ENCODE peak calls at places on chromosomes 5 and 9, in nine cellular contexts. One of them, this sample, is unnamed.

GRCh38 chr9:109251080-109251775 is 69.6 kb downstream of the EPB41L4B start:
- DNase-seq in endothelial cell: no peak
- DNase-seq in germinal center: no peak
- DNase-seq in IMR-90: peak
- DNase-seq in stimulated activated CD8-positive, alpha-beta memory T cell treated with anti-CD3 and anti-CD28 coated beads, Interleukin-2, amount 100 ng/mL, for 1 hour: no peak
- DNase-seq in NCI-H774: peak
- DNase-seq in body of pancreas: peak
- DNase-seq in nephron progenitor cell: no peak
- DNase-seq in CD8-positive, alpha-beta memory T cell: no peak
- DNase-seq in this sample: no peak

GRCh38 chr9:35844628-35845301 is 15.7 kb downstream of the TMEM8B start:
- DNase-seq in CD8-positive, alpha-beta memory T cell: no peak
- DNase-seq in body of pancreas: peak
- DNase-seq in NCI-H774: no peak
- DNase-seq in IMR-90: peak
- DNase-seq in stimulated activated CD8-positive, alpha-beta memory T cell treated with anti-CD3 and anti-CD28 coated beads, Interleukin-2, amount 100 ng/mL, for 1 hour: no peak
- DNase-seq in nephron progenitor cell: no peak
- DNase-seq in endothelial cell: no peak
- DNase-seq in germinal center: peak
- DNase-seq in this sample: no peak

GRCh38 chr5:171845857-171846785 is 60.5 kb downstream of the SMIM23 start:
- DNase-seq in nephron progenitor cell: no peak
- DNase-seq in stimulated activated CD8-positive, alpha-beta memory T cell treated with anti-CD3 and anti-CD28 coated beads, Interleukin-2, amount 100 ng/mL, for 1 hour: no peak
- DNase-seq in CD8-positive, alpha-beta memory T cell: no peak
- DNase-seq in germinal center: no peak
- DNase-seq in body of pancreas: no peak
- DNase-seq in NCI-H774: no peak
- DNase-seq in IMR-90: peak
- DNase-seq in endothelial cell: no peak
- DNase-seq in this sample: no peak

GRCh38 chr9:137433916-137434431 is 7.2 kb downstream of the ENTPD8 start:
- DNase-seq in endothelial cell: no peak
- DNase-seq in nephron progenitor cell: no peak
- DNase-seq in NCI-H774: no peak
- DNase-seq in body of pancreas: no peak
- DNase-seq in stimulated activated CD8-positive, alpha-beta memory T cell treated with anti-CD3 and anti-CD28 coated beads, Interleukin-2, amount 100 ng/mL, for 1 hour: no peak
- DNase-seq in CD8-positive, alpha-beta memory T cell: no peak
- DNase-seq in germinal center: no peak
- DNase-seq in IMR-90: no peak
- DNase-seq in this sample: no peak

GRCh38 chr9:35114113-35114847 is 1.4 kb downstream of the ATOSB start:
- DNase-seq in NCI-H774: peak
- DNase-seq in endothelial cell: peak
- DNase-seq in germinal center: no peak
- DNase-seq in stimulated activated CD8-positive, alpha-beta memory T cell treated with anti-CD3 and anti-CD28 coated beads, Interleukin-2, amount 100 ng/mL, for 1 hour: no peak
- DNase-seq in body of pancreas: peak
- DNase-seq in CD8-positive, alpha-beta memory T cell: peak
- DNase-seq in nephron progenitor cell: peak
- DNase-seq in IMR-90: peak
- DNase-seq in this sample: peak

GRCh38 chr9:131598121-131598520 is 52.8 kb downstream of the PRRT1B start:
- DNase-seq in germinal center: no peak
- DNase-seq in body of pancreas: no peak
- DNase-seq in NCI-H774: no peak
- DNase-seq in endothelial cell: no peak
- DNase-seq in IMR-90: no peak
- DNase-seq in CD8-positive, alpha-beta memory T cell: no peak
- DNase-seq in nephron progenitor cell: no peak
- DNase-seq in stimulated activated CD8-positive, alpha-beta memory T cell treated with anti-CD3 and anti-CD28 coated beads, Interleukin-2, amount 100 ng/mL, for 1 hour: no peak
- DNase-seq in this sample: peak

GRCh38 chr5:159913048-159913447 is 3.2 kb upstream of the ADRA1B start:
- DNase-seq in endothelial cell: no peak
- DNase-seq in CD8-positive, alpha-beta memory T cell: no peak
- DNase-seq in nephron progenitor cell: no peak
- DNase-seq in germinal center: no peak
- DNase-seq in stimulated activated CD8-positive, alpha-beta memory T cell treated with anti-CD3 and anti-CD28 coated beads, Interleukin-2, amount 100 ng/mL, for 1 hour: no peak
- DNase-seq in IMR-90: peak
- DNase-seq in NCI-H774: no peak
- DNase-seq in body of pancreas: no peak
- DNase-seq in this sample: no peak

GRCh38 chr9:130430232-130430631 is 14.5 kb upstream of the ASS1 start:
- DNase-seq in stimulated activated CD8-positive, alpha-beta memory T cell treated with anti-CD3 and anti-CD28 coated beads, Interleukin-2, amount 100 ng/mL, for 1 hour: no peak
- DNase-seq in endothelial cell: no peak
- DNase-seq in body of pancreas: no peak
- DNase-seq in CD8-positive, alpha-beta memory T cell: no peak
- DNase-seq in germinal center: no peak
- DNase-seq in nephron progenitor cell: no peak
- DNase-seq in IMR-90: no peak
- DNase-seq in NCI-H774: no peak
- DNase-seq in this sample: no peak

GRCh38 chr5:13783731-13784130 is 160.8 kb downstream of the DNAH5 start:
- DNase-seq in stimulated activated CD8-positive, alpha-beta memory T cell treated with anti-CD3 and anti-CD28 coated beads, Interleukin-2, amount 100 ng/mL, for 1 hour: no peak
- DNase-seq in NCI-H774: no peak
- DNase-seq in IMR-90: no peak
- DNase-seq in endothelial cell: no peak
- DNase-seq in germinal center: no peak
- DNase-seq in body of pancreas: no peak
- DNase-seq in nephron progenitor cell: no peak
- DNase-seq in CD8-positive, alpha-beta memory T cell: no peak
- DNase-seq in this sample: no peak

GRCh38 chr9:126844085-126844484 is 16.4 kb upstream of the ZBTB34 start:
- DNase-seq in germinal center: no peak
- DNase-seq in endothelial cell: no peak
- DNase-seq in nephron progenitor cell: no peak
- DNase-seq in NCI-H774: no peak
- DNase-seq in IMR-90: peak
- DNase-seq in body of pancreas: no peak
- DNase-seq in stimulated activated CD8-positive, alpha-beta memory T cell treated with anti-CD3 and anti-CD28 coated beads, Interleukin-2, amount 100 ng/mL, for 1 hour: no peak
- DNase-seq in CD8-positive, alpha-beta memory T cell: no peak
- DNase-seq in this sample: no peak

GRCh38 chr5:4994994-4995393 is 145.1 kb upstream of the ADAMTS16 start:
- DNase-seq in germinal center: no peak
- DNase-seq in endothelial cell: no peak
- DNase-seq in IMR-90: peak
- DNase-seq in nephron progenitor cell: no peak
- DNase-seq in body of pancreas: no peak
- DNase-seq in NCI-H774: no peak
- DNase-seq in CD8-positive, alpha-beta memory T cell: no peak
- DNase-seq in stimulated activated CD8-positive, alpha-beta memory T cell treated with anti-CD3 and anti-CD28 coated beads, Interleukin-2, amount 100 ng/mL, for 1 hour: no peak
- DNase-seq in this sample: no peak

GRCh38 chr5:115671939-115672338 is 46.1 kb upstream of the TMED7 start:
- DNase-seq in endothelial cell: no peak
- DNase-seq in germinal center: no peak
- DNase-seq in NCI-H774: no peak
- DNase-seq in nephron progenitor cell: no peak
- DNase-seq in body of pancreas: no peak
- DNase-seq in IMR-90: peak
- DNase-seq in stimulated activated CD8-positive, alpha-beta memory T cell treated with anti-CD3 and anti-CD28 coated beads, Interleukin-2, amount 100 ng/mL, for 1 hour: no peak
- DNase-seq in CD8-positive, alpha-beta memory T cell: no peak
- DNase-seq in this sample: no peak

GRCh38 chr5:141135718-141136266 is 786 bp downstream of the PCDHB5 start:
- DNase-seq in NCI-H774: no peak
- DNase-seq in germinal center: no peak
- DNase-seq in stimulated activated CD8-positive, alpha-beta memory T cell treated with anti-CD3 and anti-CD28 coated beads, Interleukin-2, amount 100 ng/mL, for 1 hour: no peak
- DNase-seq in CD8-positive, alpha-beta memory T cell: no peak
- DNase-seq in body of pancreas: no peak
- DNase-seq in endothelial cell: no peak
- DNase-seq in nephron progenitor cell: no peak
- DNase-seq in IMR-90: no peak
- DNase-seq in this sample: no peak

GRCh38 chr5:85049020-85049419 is 664.3 kb upstream of the EDIL3 start:
- DNase-seq in stimulated activated CD8-positive, alpha-beta memory T cell treated with anti-CD3 and anti-CD28 coated beads, Interleukin-2, amount 100 ng/mL, for 1 hour: no peak
- DNase-seq in IMR-90: peak
- DNase-seq in germinal center: no peak
- DNase-seq in body of pancreas: no peak
- DNase-seq in nephron progenitor cell: peak
- DNase-seq in NCI-H774: peak
- DNase-seq in CD8-positive, alpha-beta memory T cell: no peak
- DNase-seq in endothelial cell: peak
- DNase-seq in this sample: no peak

GRCh38 chr5:4907636-4908035 is 232.5 kb upstream of the ADAMTS16 start:
- DNase-seq in NCI-H774: no peak
- DNase-seq in body of pancreas: no peak
- DNase-seq in endothelial cell: no peak
- DNase-seq in IMR-90: no peak
- DNase-seq in stimulated activated CD8-positive, alpha-beta memory T cell treated with anti-CD3 and anti-CD28 coated beads, Interleukin-2, amount 100 ng/mL, for 1 hour: no peak
- DNase-seq in germinal center: no peak
- DNase-seq in nephron progenitor cell: no peak
- DNase-seq in CD8-positive, alpha-beta memory T cell: no peak
- DNase-seq in this sample: no peak

GRCh38 chr5:135139397-135140134 is 105.5 kb upstream of the PITX1 start:
- DNase-seq in stimulated activated CD8-positive, alpha-beta memory T cell treated with anti-CD3 and anti-CD28 coated beads, Interleukin-2, amount 100 ng/mL, for 1 hour: no peak
- DNase-seq in body of pancreas: no peak
- DNase-seq in IMR-90: peak
- DNase-seq in NCI-H774: no peak
- DNase-seq in CD8-positive, alpha-beta memory T cell: no peak
- DNase-seq in germinal center: no peak
- DNase-seq in endothelial cell: no peak
- DNase-seq in nephron progenitor cell: peak
- DNase-seq in this sample: no peak

GRCh38 chr5:177077335-177077734 is 9.4 kb upstream of the FGFR4 start:
- DNase-seq in nephron progenitor cell: no peak
- DNase-seq in germinal center: no peak
- DNase-seq in endothelial cell: no peak
- DNase-seq in stimulated activated CD8-positive, alpha-beta memory T cell treated with anti-CD3 and anti-CD28 coated beads, Interleukin-2, amount 100 ng/mL, for 1 hour: no peak
- DNase-seq in body of pancreas: no peak
- DNase-seq in NCI-H774: no peak
- DNase-seq in CD8-positive, alpha-beta memory T cell: no peak
- DNase-seq in IMR-90: no peak
- DNase-seq in this sample: no peak

GRCh38 chr5:8729437-8729836 is 816.4 kb downstream of the SEMA5A start:
- DNase-seq in endothelial cell: no peak
- DNase-seq in stimulated activated CD8-positive, alpha-beta memory T cell treated with anti-CD3 and anti-CD28 coated beads, Interleukin-2, amount 100 ng/mL, for 1 hour: no peak
- DNase-seq in NCI-H774: no peak
- DNase-seq in CD8-positive, alpha-beta memory T cell: no peak
- DNase-seq in body of pancreas: no peak
- DNase-seq in IMR-90: peak
- DNase-seq in germinal center: no peak
- DNase-seq in nephron progenitor cell: no peak
- DNase-seq in this sample: no peak

GRCh38 chr5:123035320-123035949 is 1.1 kb downstream of the PPIC start:
- DNase-seq in endothelial cell: peak
- DNase-seq in nephron progenitor cell: peak
- DNase-seq in germinal center: peak
- DNase-seq in body of pancreas: peak
- DNase-seq in IMR-90: peak
- DNase-seq in NCI-H774: peak
- DNase-seq in CD8-positive, alpha-beta memory T cell: no peak
- DNase-seq in stimulated activated CD8-positive, alpha-beta memory T cell treated with anti-CD3 and anti-CD28 coated beads, Interleukin-2, amount 100 ng/mL, for 1 hour: no peak
- DNase-seq in this sample: no peak

GRCh38 chr5:171310334-171310815 is 1.3 kb downstream of the TLX3 start:
- DNase-seq in endothelial cell: no peak
- DNase-seq in body of pancreas: no peak
- DNase-seq in NCI-H774: no peak
- DNase-seq in stimulated activated CD8-positive, alpha-beta memory T cell treated with anti-CD3 and anti-CD28 coated beads, Interleukin-2, amount 100 ng/mL, for 1 hour: no peak
- DNase-seq in CD8-positive, alpha-beta memory T cell: no peak
- DNase-seq in germinal center: no peak
- DNase-seq in nephron progenitor cell: no peak
- DNase-seq in IMR-90: no peak
- DNase-seq in this sample: no peak

GRCh38 chr9:134329886-134330285 is 3.6 kb downstream of the RXRA start:
- DNase-seq in stimulated activated CD8-positive, alpha-beta memory T cell treated with anti-CD3 and anti-CD28 coated beads, Interleukin-2, amount 100 ng/mL, for 1 hour: no peak
- DNase-seq in nephron progenitor cell: no peak
- DNase-seq in IMR-90: no peak
- DNase-seq in body of pancreas: no peak
- DNase-seq in CD8-positive, alpha-beta memory T cell: no peak
- DNase-seq in endothelial cell: no peak
- DNase-seq in germinal center: no peak
- DNase-seq in NCI-H774: no peak
- DNase-seq in this sample: no peak

GRCh38 chr5:132138260-132138659 is 64.7 kb downstream of the CSF2 start:
- DNase-seq in germinal center: no peak
- DNase-seq in CD8-positive, alpha-beta memory T cell: no peak
- DNase-seq in endothelial cell: no peak
- DNase-seq in NCI-H774: no peak
- DNase-seq in IMR-90: peak
- DNase-seq in body of pancreas: no peak
- DNase-seq in nephron progenitor cell: no peak
- DNase-seq in stimulated activated CD8-positive, alpha-beta memory T cell treated with anti-CD3 and anti-CD28 coated beads, Interleukin-2, amount 100 ng/mL, for 1 hour: no peak
- DNase-seq in this sample: no peak

GRCh38 chr5:73419414-73420390 is 28.9 kb downstream of the FOXD1 start:
- DNase-seq in NCI-H774: no peak
- DNase-seq in germinal center: no peak
- DNase-seq in endothelial cell: peak
- DNase-seq in IMR-90: peak
- DNase-seq in nephron progenitor cell: peak
- DNase-seq in stimulated activated CD8-positive, alpha-beta memory T cell treated with anti-CD3 and anti-CD28 coated beads, Interleukin-2, amount 100 ng/mL, for 1 hour: no peak
- DNase-seq in body of pancreas: no peak
- DNase-seq in CD8-positive, alpha-beta memory T cell: no peak
- DNase-seq in this sample: no peak

GRCh38 chr5:144328505-144328904 is 157.8 kb downstream of the KCTD16 start:
- DNase-seq in nephron progenitor cell: no peak
- DNase-seq in stimulated activated CD8-positive, alpha-beta memory T cell treated with anti-CD3 and anti-CD28 coated beads, Interleukin-2, amount 100 ng/mL, for 1 hour: no peak
- DNase-seq in body of pancreas: no peak
- DNase-seq in germinal center: no peak
- DNase-seq in CD8-positive, alpha-beta memory T cell: no peak
- DNase-seq in NCI-H774: peak
- DNase-seq in IMR-90: no peak
- DNase-seq in endothelial cell: no peak
- DNase-seq in this sample: no peak

This sample was measured in nucleus accumbens.